ENCODE peak calls at places on chromosomes 12 and 14, in six cellular contexts. W is CD8-positive, alpha-beta T cell; S is endodermal cell; A is kidney; X is ovary; E is Karpas-422. R is an unnamed sample. For H3K4me1, the result is how much of the 10 kb centered on the place peaks cover.

GRCh38 chr14:105389534-105389933 is 8.8 kb upstream of the TEX22 start:
- DNase-seq in W (no peak), S (no peak), A (peak), X (no peak), E (no peak), R (peak)

GRCh38 chr12:57342207-57342691 is 88.6 kb downstream of the R3HDM2 start:
- DNase-seq in W (no peak), S (peak), A (no peak), X (peak), E (no peak), R (peak)

GRCh38 chr14:52693004-52693403 is 2.4 kb downstream of the ERO1A start:
- DNase-seq in W (no peak), S (no peak), A (no peak), X (no peak), E (no peak), R (no peak)

GRCh38 chr14:71206766-71207371 is 299.6 kb downstream of the PCNX1 start:
- DNase-seq in W (no peak), S (no peak), A (no peak), X (no peak), E (no peak), R (peak)

GRCh38 chr14:35234007-35234406 is 58.2 kb upstream of the PSMA6 start:
- DNase-seq in W (no peak), S (no peak), A (no peak), X (no peak), E (no peak), R (no peak)

GRCh38 chr14:81323621-81324400 is 76.3 kb downstream of the STON2 start:
- DNase-seq in W (no peak), S (peak), A (peak), X (no peak), E (no peak), R (no peak)

GRCh38 chr12:63826002-63826585 is 18.4 kb upstream of the SRGAP1 start:
- DNase-seq in W (no peak), S (no peak), A (no peak), X (no peak), E (peak), R (no peak)

GRCh38 chr12:51529586-51529985 is 61.4 kb upstream of the SCN8A start:
- DNase-seq in W (no peak), S (no peak), A (no peak), X (no peak), E (no peak), R (no peak)

GRCh38 chr12:122159879-122160278 is 14.1 kb downstream of the IL31 start:
- DNase-seq in W (no peak), S (no peak), A (no peak), X (no peak), E (no peak), R (no peak)

GRCh38 chr14:69768873-69769272 is 1.9 kb downstream of the SRSF5 start:
- DNase-seq in W (no peak), S (no peak), A (no peak), X (no peak), E (no peak), R (no peak)

GRCh38 chr12:52006726-52007157 is at the start of gene TAMALIN:
- DNase-seq in W (peak), S (no peak), A (peak), X (peak), E (no peak), R (peak)

GRCh38 chr12:29572938-29573337 is 75.5 kb upstream of the OVCH1 start:
- DNase-seq in W (no peak), S (no peak), A (no peak), X (no peak), E (no peak), R (no peak)

GRCh38 chr12:56565510-56566101 is 44.0 kb downstream of the RBMS2 start:
- DNase-seq in W (no peak), S (peak), A (peak), X (peak), E (peak), R (peak)

GRCh38 chr14:100440207-100440631 is 117.1 kb downstream of the SLC25A47 start:
- DNase-seq in W (peak), S (peak), A (peak), X (peak), E (peak), R (peak)

GRCh38 chr12:100494026-100494425 is 20.4 kb downstream of the NR1H4 start:
- DNase-seq in W (no peak), S (no peak), A (no peak), X (no peak), E (no peak), R (no peak)

GRCh38 chr14:79438696-79439342 is 772.5 kb downstream of the DIO2 start:
- DNase-seq in W (no peak), S (no peak), A (no peak), X (no peak), E (no peak), R (no peak)

GRCh38 chr12:50297027-50297426 is 13.7 kb upstream of the LIMA1 start:
- DNase-seq in W (no peak), S (no peak), A (no peak), X (no peak), E (no peak), R (no peak)

GRCh38 chr12:18689781-18690180 is 48.0 kb downstream of the PLCZ1 start:
- DNase-seq in W (no peak), S (no peak), A (no peak), X (no peak), E (no peak), R (no peak)

GRCh38 chr14:95228240-95228639 is 70.9 kb upstream of the DICER1 start:
- DNase-seq in W (no peak), S (no peak), A (no peak), X (no peak), E (no peak), R (no peak)

GRCh38 chr12:127239781-127240180 is 1027.2 kb upstream of the TMEM132C start:
- DNase-seq in W (no peak), S (no peak), A (no peak), X (no peak), E (no peak), R (no peak)

GRCh38 chr12:5391638-5392037 is 40.3 kb upstream of the NTF3 start:
- DNase-seq in W (no peak), S (peak), A (no peak), X (no peak), E (no peak), R (no peak)

GRCh38 chr12:53045646-53046045 is 4.2 kb upstream of the TNS2 start:
- DNase-seq in W (no peak), S (peak), A (no peak), X (no peak), E (no peak), R (peak)

GRCh38 chr14:67583711-67584644 is 16.1 kb downstream of the PIGH start:
- DNase-seq in W (no peak), S (peak), A (no peak), X (no peak), E (peak), R (no peak)

GRCh38 chr14:20614038-20614840 is 23.1 kb upstream of the RNASE12 start:
- DNase-seq in W (no peak), S (peak), A (no peak), X (peak), E (peak), R (no peak)

GRCh38 chr12:123094349-123095073 is 56.4 kb downstream of the PITPNM2 start:
- DNase-seq in W (no peak), S (no peak), A (no peak), X (peak), E (no peak), R (peak)

GRCh38 chr14:54577977-54578376 is 11.0 kb downstream of the SAMD4A start:
- DNase-seq in W (no peak), S (no peak), A (no peak), X (no peak), E (no peak), R (no peak)

GRCh38 chr14:83867871-83868270 is 1662.1 kb upstream of the FLRT2 start:
- DNase-seq in W (no peak), S (no peak), A (no peak), X (no peak), E (peak), R (no peak)

GRCh38 chr12:29158364-29158763 is 9.3 kb downstream of the FAR2 start:
- DNase-seq in W (no peak), S (no peak), A (no peak), X (no peak), E (no peak), R (no peak)

GRCh38 chr14:61602733-61603077 is 92.6 kb upstream of the HIF1A start:
- DNase-seq in W (no peak), S (no peak), A (no peak), X (no peak), E (peak), R (no peak)

GRCh38 chr14:98912655-98913054 is 359.3 kb downstream of the BCL11B start:
- DNase-seq in W (no peak), S (no peak), A (no peak), X (no peak), E (no peak), R (no peak)

GRCh38 chr14:67636361-67636919 is 16.7 kb downstream of the ARG2 start:
- DNase-seq in W (no peak), S (no peak), A (no peak), X (no peak), E (no peak), R (no peak)

GRCh38 chr12:92147491-92147890 is 1.8 kb upstream of the BTG1 start:
- DNase-seq in W (no peak), S (peak), A (no peak), X (no peak), E (peak), R (no peak)

GRCh38 chr12:30047499-30048262 is 263.9 kb upstream of the TMTC1 start:
- DNase-seq in W (no peak), S (no peak), A (no peak), X (no peak), E (no peak), R (no peak)

GRCh38 chr12:19553177-19553576 is 113.9 kb downstream of the AEBP2 start:
- DNase-seq in W (no peak), S (no peak), A (no peak), X (no peak), E (no peak), R (no peak)

GRCh38 chr12:108635997-108636808 is 2.5 kb upstream of the SELPLG start:
- DNase-seq in W (no peak), S (no peak), A (no peak), X (no peak), E (peak), R (no peak)
- H3K4me3 ChIP-seq in W (peak), S (no peak), A (no peak), X (no peak), E (peak), R (no peak)

GRCh38 chr12:113477842-113478215 is 6.2 kb upstream of the LHX5 start:
- DNase-seq in W (no peak), S (no peak), A (no peak), X (no peak), E (no peak), R (no peak)
- H3K4me1 ChIP-seq in W (under half), S (under half), A (under half), X (under half), E (under half), R (under half)

DNA sequence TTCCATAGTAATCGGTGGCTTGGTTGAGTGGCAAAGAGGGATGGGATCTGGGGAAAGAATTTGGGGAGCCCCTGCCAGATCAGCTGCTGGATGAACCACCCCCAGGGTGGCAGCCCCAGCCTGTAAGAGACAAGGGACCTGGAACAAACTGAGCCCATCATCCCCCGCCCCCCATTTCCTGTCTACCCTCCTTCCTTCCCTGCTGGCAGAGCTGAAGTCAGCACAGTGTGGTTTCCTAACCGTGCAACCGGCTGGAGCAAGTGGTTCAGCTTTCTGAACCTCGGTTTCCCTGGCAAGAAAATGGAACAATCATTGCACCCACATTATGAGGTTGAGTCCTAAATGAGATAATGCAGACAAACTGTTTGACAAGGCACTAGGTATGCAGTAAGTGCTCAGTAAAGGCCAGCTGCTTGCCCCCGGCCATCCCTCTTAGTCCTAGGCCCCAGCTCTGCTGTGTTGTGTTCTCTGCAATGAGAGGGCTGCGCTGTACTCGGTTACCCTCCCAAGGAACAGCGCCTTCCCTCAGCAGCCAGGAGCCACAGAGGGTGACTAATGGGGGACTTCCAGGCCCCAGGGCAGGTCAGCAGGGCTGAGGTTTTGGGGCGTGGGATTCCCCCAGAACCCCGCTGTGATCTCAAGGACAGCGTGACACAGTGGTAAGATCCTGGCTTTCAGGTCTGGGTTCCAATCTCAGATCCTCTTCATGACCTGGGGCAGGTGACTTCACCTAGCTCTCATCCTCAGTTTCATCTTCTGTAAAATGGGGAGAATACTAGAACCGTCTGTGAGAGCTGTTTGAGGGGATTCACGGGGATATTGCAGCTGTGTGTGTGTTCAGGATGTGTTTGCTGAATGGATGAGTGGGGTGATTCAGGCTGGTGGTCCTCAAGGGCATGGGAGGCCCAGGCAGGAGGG is 16.5 kb downstream of the SELPLG start:
- DNase-seq in W (peak), S (no peak), A (no peak), X (no peak), E (no peak), R (no peak)
- H3K27ac ChIP-seq in W (peak), S (no peak), A (no peak), X (no peak), E (no peak), R (no peak)

DNA sequence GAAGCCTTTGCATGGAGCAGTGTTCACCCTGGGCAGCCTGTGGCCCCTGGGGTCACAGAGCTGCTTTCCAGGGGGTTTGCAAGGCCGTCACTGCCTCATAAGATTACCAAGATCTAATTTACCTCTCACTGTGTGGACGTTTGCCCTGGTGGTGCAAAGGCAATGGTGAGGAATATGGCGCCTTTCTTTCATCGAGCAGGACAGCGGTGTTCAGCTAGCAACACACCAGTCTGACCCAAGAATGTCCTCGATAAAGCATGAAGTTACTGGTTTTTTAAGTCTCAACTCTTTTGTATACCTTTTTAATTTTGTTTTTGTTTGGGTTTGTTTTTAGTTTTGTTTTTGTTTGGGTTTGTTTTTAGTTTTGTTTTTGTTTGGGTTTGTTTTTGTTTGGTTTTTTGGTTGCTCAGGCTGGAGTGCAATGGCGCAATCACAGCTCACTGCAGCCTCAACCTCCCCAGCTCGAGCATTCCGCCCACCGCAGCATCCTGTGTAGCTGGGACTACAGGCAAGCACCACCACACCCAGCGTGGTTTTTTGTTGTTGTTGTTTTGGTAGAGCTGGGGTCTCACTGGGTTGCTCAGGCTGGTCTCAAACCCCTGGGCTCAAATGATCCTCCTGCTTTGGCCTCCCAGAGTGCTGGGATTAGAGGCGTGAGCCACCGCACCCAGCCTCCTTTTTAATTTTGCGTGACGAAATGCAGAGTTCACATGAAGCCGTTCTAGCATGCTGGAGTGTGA is 57.9 kb downstream of the PPP2R5C start:
- DNase-seq in W (peak), S (no peak), A (no peak), X (no peak), E (no peak), R (no peak)
- H3K4me3 ChIP-seq in W (peak), S (no peak), A (no peak), X (no peak), E (no peak), R (no peak)

GRCh38 chr14:38593477-38593876 is 337.6 kb upstream of the CLEC14A start:
- DNase-seq in W (no peak), S (no peak), A (no peak), X (no peak), E (no peak), R (no peak)
- H3K4me1 ChIP-seq in W (under half), S (under half), A (under half), X (under half), E (under half), R (under half)

GRCh38 chr12:118372541-118373495 is at the start of gene TAOK3:
- DNase-seq in W (peak), S (peak), A (peak), X (peak), E (peak), R (peak)
- H3K27ac ChIP-seq in W (peak), S (no peak), A (peak), X (peak), E (peak), R (peak)

DNA sequence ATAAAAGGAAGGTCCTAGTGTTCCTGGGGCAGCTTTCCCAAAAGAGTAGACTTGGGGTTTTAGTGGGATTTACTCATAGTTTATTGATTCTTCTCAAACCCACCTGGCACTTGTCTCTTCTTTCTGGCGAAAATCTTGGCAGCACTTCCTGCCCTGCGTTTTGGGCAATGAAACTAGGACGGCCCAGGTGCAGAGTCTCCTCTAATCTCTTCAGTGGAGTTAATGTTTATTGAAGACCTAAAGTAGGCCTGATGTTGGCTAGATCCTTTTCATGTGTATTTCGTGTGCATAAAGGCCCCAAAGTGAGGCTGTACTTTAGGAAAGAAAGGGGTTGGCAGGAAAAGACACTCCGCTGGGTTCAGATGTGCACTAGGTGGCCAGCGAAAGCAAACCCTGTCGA is 5.1 kb downstream of the WNT5B start:
- DNase-seq in W (no peak), S (no peak), A (no peak), X (no peak), E (no peak), R (no peak)
- H3K4me3 ChIP-seq in W (no peak), S (no peak), A (no peak), X (no peak), E (no peak), R (no peak)

GRCh38 chr14:51119411-51120051 is 24.6 kb upstream of the TRIM9 start:
- DNase-seq in W (no peak), S (no peak), A (no peak), X (no peak), E (no peak), R (no peak)

GRCh38 chr14:51121096-51121495 is 26.2 kb upstream of the TRIM9 start:
- DNase-seq in W (no peak), S (no peak), A (no peak), X (no peak), E (no peak), R (no peak)

GRCh38 chr14:51116682-51117081 is 21.8 kb upstream of the TRIM9 start:
- DNase-seq in W (no peak), S (no peak), A (no peak), X (no peak), E (no peak), R (no peak)

GRCh38 chr14:51117579-51117978 is 22.7 kb upstream of the TRIM9 start:
- DNase-seq in W (no peak), S (no peak), A (no peak), X (no peak), E (no peak), R (no peak)

GRCh38 chr14:51118993-51119392 is 24.1 kb upstream of the TRIM9 start:
- DNase-seq in W (no peak), S (no peak), A (no peak), X (no peak), E (no peak), R (no peak)
- H3K4me1 ChIP-seq in W (under half), S (under half), A (under half), X (under half), E (under half), R (under half)